ENCODE peak calls at places on chromosomes 11 and 22, in six cellular contexts. Y is sigmoid colon, N is heart left ventricle, K is IMR-90, G is endothelial cell of umbilical vein, L is stomach. M is an unnamed sample. For H3K27me3, the result is how much of the 10 kb centered on the place peaks cover.

GRCh38 chr11:111114091-111114490 is 131.4 kb upstream of the POU2AF2 start:
- DNase-seq in Y (no peak), N (no peak), K (no peak), G (no peak), L (no peak), M (no peak)

GRCh38 chr11:47642099-47642855 is at the start of gene MTCH2:
- DNase-seq in Y (peak), N (peak), K (peak), G (peak), L (peak), M (peak)

GRCh38 chr11:10305964-10306918 is 1.4 kb downstream of the ADM start:
- DNase-seq in Y (no peak), N (no peak), K (peak), G (peak), L (peak), M (peak)

GRCh38 chr11:95138448-95138847 is 48.8 kb downstream of the ENDOD1 start:
- DNase-seq in Y (no peak), N (no peak), K (no peak), G (peak), L (no peak), M (no peak)

GRCh38 chr11:44309483-44310197 is at the start of gene ALX4:
- DNase-seq in Y (no peak), N (peak), K (no peak), G (no peak), L (no peak), M (peak)

GRCh38 chr11:93525601-93526000 is 17.6 kb downstream of the SMCO4 start:
- DNase-seq in Y (no peak), N (no peak), K (peak), G (no peak), L (no peak), M (no peak)

GRCh38 chr11:10490398-10491232 is 35.6 kb downstream of the AMPD3 start:
- DNase-seq in Y (peak), N (peak), K (peak), G (peak), L (peak), M (peak)

GRCh38 chr11:5280582-5281102 is 10.9 kb upstream of the HBE1 start:
- DNase-seq in Y (no peak), N (peak), K (peak), G (peak), L (peak), M (peak)

GRCh38 chr11:62602141-62603071 is 741 bp upstream of the MTA2 start:
- DNase-seq in Y (peak), N (peak), K (peak), G (no peak), L (peak), M (peak)

GRCh38 chr11:14894657-14895598 is 2.9 kb upstream of the CYP2R1 start:
- DNase-seq in Y (peak), N (peak), K (peak), G (peak), L (no peak), M (no peak)

GRCh38 chr11:102940714-102941588 is 14.6 kb downstream of the MMP13 start:
- DNase-seq in Y (no peak), N (no peak), K (peak), G (peak), L (peak), M (peak)

GRCh38 chr11:112172362-112172994 is 2.8 kb upstream of the BCO2 start:
- DNase-seq in Y (no peak), N (no peak), K (peak), G (peak), L (no peak), M (no peak)

GRCh38 chr22:40560551-40560950 is 76.0 kb downstream of the MRTFA start:
- DNase-seq in Y (no peak), N (no peak), K (peak), G (peak), L (no peak), M (no peak)

GRCh38 chr11:10481567-10482349 is 26.7 kb downstream of the AMPD3 start:
- DNase-seq in Y (no peak), N (no peak), K (peak), G (no peak), L (no peak), M (no peak)

GRCh38 chr11:64224891-64225607 is 937 bp downstream of the TRPT1 start:
- DNase-seq in Y (peak), N (no peak), K (no peak), G (no peak), L (no peak), M (no peak)

GRCh38 chr11:64227405-64227956 is 1.4 kb downstream of the NUDT22 start:
- DNase-seq in Y (peak), N (no peak), K (no peak), G (no peak), L (peak), M (no peak)

GRCh38 chr11:64225608-64226506 is at the start of the genes NUDT22 and TRPT1:
- DNase-seq in Y (peak), N (peak), K (peak), G (peak), L (peak), M (peak)

GRCh38 chr11:64224151-64224890 is 1.7 kb downstream of the TRPT1 start:
- DNase-seq in Y (peak), N (no peak), K (no peak), G (no peak), L (no peak), M (no peak)

GRCh38 chr11:64226507-64227051 is 505 bp downstream of the NUDT22 start:
- DNase-seq in Y (peak), N (peak), K (no peak), G (no peak), L (peak), M (peak)
- H3K27me3 ChIP-seq in Y (under half), N (under half), K (under half), G (under half), L (under half), M (under half)

GRCh38 chr11:106076923-106077608 is at the start of gene KBTBD3:
- DNase-seq in Y (peak), N (peak), K (peak), G (peak), L (peak), M (peak)
- TF ChIP-seq POLR2A in Y (peak), N (peak), K (no peak), G (peak), L (no peak), M (peak)

GRCh38 chr11:69116671-69117070 is 39.1 kb upstream of the SMIM38 start:
- DNase-seq in Y (no peak), N (no peak), K (no peak), G (no peak), L (no peak), M (no peak)
- H3K4me3 ChIP-seq in Y (no peak), N (no peak), K (no peak), G (no peak), L (no peak), M (no peak)

DNA sequence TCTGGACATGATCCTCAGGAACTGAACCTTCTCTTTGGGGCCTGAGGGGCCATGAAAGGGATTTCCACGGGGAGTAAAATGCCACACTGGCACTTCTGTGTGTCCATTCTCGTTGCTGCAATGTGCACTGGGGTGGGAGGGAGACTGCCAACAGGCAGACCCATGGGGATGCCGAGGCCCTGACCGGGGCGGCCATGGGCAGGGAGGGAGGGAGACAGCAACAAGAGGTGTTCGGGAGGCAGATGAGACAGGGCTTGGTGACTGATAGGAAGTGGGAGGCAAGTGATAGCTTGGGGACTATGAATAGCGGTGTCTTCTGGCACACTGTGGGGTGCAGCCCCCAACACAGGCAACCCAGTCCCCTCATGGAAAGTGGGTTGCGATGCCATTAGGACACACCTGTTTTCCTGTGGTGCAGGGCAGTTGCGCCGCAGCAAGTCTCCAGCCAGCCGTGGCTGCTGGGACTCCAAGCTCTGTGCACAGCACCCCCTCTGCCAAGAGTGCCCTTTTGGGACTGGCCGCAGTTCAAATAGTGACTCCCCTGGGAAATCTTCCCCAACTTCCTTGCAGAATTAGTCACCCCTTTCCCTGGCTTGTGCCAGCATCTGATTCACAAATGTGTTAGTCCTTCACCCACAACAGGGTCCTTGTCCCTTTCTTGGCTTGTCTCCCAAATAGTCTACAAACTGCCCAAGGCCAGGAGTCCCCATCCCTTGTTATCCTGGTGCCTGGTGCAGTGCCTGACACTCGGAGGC is 88.8 kb downstream of the CHST1 start:
- DNase-seq in Y (no peak), N (no peak), K (no peak), G (no peak), L (no peak), M (no peak)
- H3K27me3 ChIP-seq in Y (under half), N (under half), K (under half), G (under half), L (half or more), M (under half)

GRCh38 chr22:50523458-50523805 is 2.0 kb downstream of the SCO2 start:
- DNase-seq in Y (no peak), N (no peak), K (no peak), G (no peak), L (no peak), M (no peak)
- TF ChIP-seq POLR2A in Y (no peak), N (no peak), K (no peak), G (no peak), L (no peak), M (no peak)

GRCh38 chr11:126063510-126063858 is 818 bp upstream of the CDON start:
- DNase-seq in Y (no peak), N (no peak), K (no peak), G (no peak), L (no peak), M (no peak)
- H3K4me3 ChIP-seq in Y (peak), N (peak), K (peak), G (no peak), L (peak), M (peak)

M was measured in thyroid gland.